ENCODE peak calls at places on chromosomes 2 and 18, in seven cellular contexts. T is AG10803, K is HCT116, F is body of pancreas, H is ovary, G is GM13977, W is A549. D is an unnamed sample.

GRCh38 chr2:24077535-24077877 is 1.4 kb upstream of the SF3B6 start:
- DNase-seq in T (no peak), K (no peak), F (no peak), H (no peak), G (no peak), W (no peak), D (peak)

GRCh38 chr2:241049739-241050623 is 51.6 kb downstream of the SNED1 start:
- DNase-seq in T (no peak), K (no peak), F (peak), H (peak), G (no peak), W (no peak), D (no peak)

GRCh38 chr18:61929881-61930640 is 37.3 kb upstream of the RNF152 start:
- DNase-seq in T (no peak), K (no peak), F (no peak), H (no peak), G (no peak), W (no peak), D (no peak)

GRCh38 chr2:25073914-25074313 is 32.0 kb downstream of the EFR3B start:
- DNase-seq in T (no peak), K (no peak), F (no peak), H (no peak), G (no peak), W (no peak), D (no peak)

GRCh38 chr2:241858206-241859016 is at the start of gene PDCD1:
- DNase-seq in T (no peak), K (no peak), F (peak), H (peak), G (peak), W (no peak), D (peak)

GRCh38 chr18:52439457-52439856 is 99.5 kb downstream of the DCC start:
- DNase-seq in T (no peak), K (no peak), F (no peak), H (no peak), G (no peak), W (peak), D (no peak)

GRCh38 chr2:32882911-32883810 is 63.6 kb upstream of the LTBP1 start:
- DNase-seq in T (peak), K (no peak), F (no peak), H (no peak), G (no peak), W (no peak), D (no peak)

GRCh38 chr2:17643031-17643615 is 102.6 kb downstream of the VSNL1 start:
- DNase-seq in T (peak), K (peak), F (peak), H (no peak), G (no peak), W (peak), D (peak)

GRCh38 chr2:128311755-128312341 is 6.8 kb downstream of the HS6ST1 start:
- DNase-seq in T (no peak), K (no peak), F (peak), H (no peak), G (no peak), W (no peak), D (no peak)

GRCh38 chr18:46609048-46609447 is 48.0 kb downstream of the LOXHD1 start:
- DNase-seq in T (no peak), K (no peak), F (no peak), H (no peak), G (no peak), W (no peak), D (no peak)

GRCh38 chr2:128602038-128602698 is 283.5 kb upstream of the HS6ST1 start:
- DNase-seq in T (no peak), K (no peak), F (no peak), H (no peak), G (no peak), W (no peak), D (no peak)

GRCh38 chr18:10419420-10420103 is 34.9 kb upstream of the APCDD1 start:
- DNase-seq in T (peak), K (no peak), F (no peak), H (no peak), G (no peak), W (no peak), D (no peak)

GRCh38 chr18:50737127-50737526 is 82.7 kb downstream of the MRO start:
- DNase-seq in T (no peak), K (no peak), F (no peak), H (no peak), G (no peak), W (no peak), D (no peak)

GRCh38 chr2:224072541-224073188 is 33.6 kb upstream of the SERPINE2 start:
- DNase-seq in T (peak), K (no peak), F (no peak), H (peak), G (no peak), W (no peak), D (no peak)

GRCh38 chr2:28580078-28580477 is 84.2 kb downstream of the PLB1 start:
- DNase-seq in T (no peak), K (no peak), F (no peak), H (no peak), G (no peak), W (no peak), D (no peak)

GRCh38 chr2:231877533-231878456 is 48.4 kb downstream of the NPPC start:
- DNase-seq in T (no peak), K (no peak), F (peak), H (no peak), G (no peak), W (peak), D (no peak)

GRCh38 chr2:70458661-70459060 is 95.0 kb downstream of the TGFA start:
- DNase-seq in T (no peak), K (no peak), F (no peak), H (no peak), G (no peak), W (no peak), D (no peak)

GRCh38 chr18:44921974-44922373 is 241.3 kb downstream of the SETBP1 start:
- DNase-seq in T (no peak), K (no peak), F (no peak), H (no peak), G (no peak), W (no peak), D (no peak)

GRCh38 chr2:35973737-35974132 is 381.8 kb upstream of the CRIM1 start:
- DNase-seq in T (no peak), K (no peak), F (peak), H (no peak), G (no peak), W (no peak), D (no peak)

GRCh38 chr2:220226076-220226475 is 598.6 kb downstream of the SLC4A3 start:
- DNase-seq in T (peak), K (no peak), F (no peak), H (no peak), G (no peak), W (no peak), D (no peak)

GRCh38 chr2:195818521-195818920 is 161.5 kb downstream of the SLC39A10 start:
- DNase-seq in T (no peak), K (no peak), F (no peak), H (no peak), G (no peak), W (no peak), D (no peak)

GRCh38 chr2:69143726-69144360 is 130.9 kb downstream of the ANTXR1 start:
- DNase-seq in T (peak), K (no peak), F (no peak), H (no peak), G (no peak), W (no peak), D (no peak)

DNA sequence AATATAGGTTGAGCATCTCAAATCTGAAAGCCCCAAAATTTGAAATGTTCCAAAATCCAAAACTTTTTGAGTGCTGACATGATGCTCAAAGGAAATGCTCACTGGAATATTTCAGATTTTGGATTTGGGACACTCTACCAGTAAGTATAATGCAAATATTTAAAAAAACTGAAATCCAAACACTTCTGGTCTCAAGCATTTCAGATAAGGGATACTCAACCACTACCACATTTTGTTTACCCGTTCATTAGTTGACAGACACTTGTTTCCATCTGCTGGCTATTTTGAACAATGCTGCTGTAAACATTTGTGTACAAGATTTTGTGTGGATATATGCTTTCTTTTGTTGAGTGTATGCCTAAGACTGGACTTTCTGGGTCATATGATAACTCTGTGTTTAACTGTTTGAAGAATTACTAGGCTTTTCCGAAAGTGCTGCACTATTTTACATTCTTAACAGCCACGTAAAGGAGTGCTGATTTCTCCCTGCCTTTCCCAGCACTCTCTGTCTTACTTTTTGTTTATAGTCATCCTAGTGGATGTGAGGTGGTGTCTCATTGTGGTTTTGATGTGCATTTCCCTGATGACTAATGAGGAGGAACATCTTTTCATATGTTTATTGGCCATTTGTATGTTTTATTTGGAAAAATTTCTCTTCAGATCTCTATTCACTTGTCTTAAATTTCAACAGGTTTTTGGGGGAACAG is 19.5 kb upstream of the DCDC2C start:
- DNase-seq in T (no peak), K (no peak), F (no peak), H (no peak), G (no peak), W (no peak), D (no peak)
- TF ChIP-seq CTCF in T (no peak), K (no peak), F (no peak), H (no peak), G (no peak), W (no peak), D (no peak)

GRCh38 chr2:235146871-235147565 is 195.2 kb downstream of the SH3BP4 start:
- DNase-seq in T (no peak), K (no peak), F (no peak), H (no peak), G (no peak), W (no peak), D (no peak)
- TF ChIP-seq CTCF in T (no peak), K (no peak), F (no peak), H (no peak), G (no peak), W (no peak), D (no peak)

DNA sequence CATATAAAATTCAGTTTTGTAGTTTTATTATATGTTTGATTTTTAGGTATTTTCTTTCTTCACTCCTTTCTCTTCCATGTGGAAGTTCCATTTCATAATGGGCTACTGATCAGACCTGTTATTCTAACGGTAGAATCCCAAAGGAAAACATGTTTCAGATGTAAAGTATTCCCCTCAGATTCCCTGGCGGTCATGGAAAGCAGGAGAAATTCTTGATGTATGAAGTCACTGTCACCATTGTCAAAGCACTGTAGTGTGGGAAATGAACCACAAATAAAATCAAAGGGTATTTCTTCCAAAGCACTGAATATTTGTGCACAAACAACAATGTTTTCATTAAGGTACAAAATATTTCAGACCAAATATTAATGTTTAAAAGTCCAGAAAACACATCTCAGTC is 237.3 kb upstream of the KLHL14 start:
- DNase-seq in T (no peak), K (no peak), F (no peak), H (no peak), G (no peak), W (no peak), D (no peak)
- TF ChIP-seq CTCF in T (no peak), K (no peak), F (no peak), H (no peak), G (no peak), W (no peak), D (no peak)

DNA sequence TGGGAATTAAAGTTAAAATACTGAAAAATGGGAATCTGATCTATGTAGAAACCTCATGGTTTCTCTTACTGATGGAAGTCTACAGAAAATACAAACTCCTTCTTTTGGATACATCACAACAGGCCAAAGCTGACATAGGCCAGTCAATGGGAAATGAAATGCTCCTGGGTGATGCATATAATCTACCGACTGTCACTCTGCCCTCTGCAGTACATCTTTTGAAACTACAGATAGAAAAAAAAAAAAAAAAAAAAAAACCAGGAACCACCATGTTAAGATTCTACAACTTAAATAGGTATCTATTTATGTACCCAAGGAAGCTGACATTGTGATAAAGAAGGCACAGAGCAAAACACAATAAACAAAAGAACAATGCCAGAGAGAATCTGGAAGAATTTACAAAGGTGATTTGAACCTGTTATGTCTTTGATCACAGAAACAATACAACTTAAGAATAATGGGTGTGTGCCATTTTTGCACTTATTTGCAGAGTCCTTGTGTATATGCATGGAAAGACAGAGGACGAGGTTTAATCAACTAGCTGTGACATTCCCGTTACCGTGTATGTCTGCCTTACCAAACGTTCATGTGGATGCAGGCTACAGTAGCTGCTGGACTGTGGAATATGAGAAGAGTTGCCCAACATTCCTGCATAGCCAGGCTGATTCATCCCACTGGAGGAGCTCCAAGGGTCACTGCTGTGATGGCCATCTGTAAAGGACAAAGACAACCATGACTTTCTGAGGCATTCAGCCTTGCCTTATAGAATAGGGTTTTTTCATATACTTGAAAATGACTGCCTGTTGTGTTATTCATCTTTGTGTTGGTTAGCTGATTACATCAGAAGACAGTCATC is 312.7 kb downstream of the TCF4 start:
- DNase-seq in T (peak), K (no peak), F (no peak), H (no peak), G (no peak), W (peak), D (no peak)
- TF ChIP-seq CTCF in T (peak), K (peak), F (peak), H (no peak), G (peak), W (no peak), D (peak)

DNA sequence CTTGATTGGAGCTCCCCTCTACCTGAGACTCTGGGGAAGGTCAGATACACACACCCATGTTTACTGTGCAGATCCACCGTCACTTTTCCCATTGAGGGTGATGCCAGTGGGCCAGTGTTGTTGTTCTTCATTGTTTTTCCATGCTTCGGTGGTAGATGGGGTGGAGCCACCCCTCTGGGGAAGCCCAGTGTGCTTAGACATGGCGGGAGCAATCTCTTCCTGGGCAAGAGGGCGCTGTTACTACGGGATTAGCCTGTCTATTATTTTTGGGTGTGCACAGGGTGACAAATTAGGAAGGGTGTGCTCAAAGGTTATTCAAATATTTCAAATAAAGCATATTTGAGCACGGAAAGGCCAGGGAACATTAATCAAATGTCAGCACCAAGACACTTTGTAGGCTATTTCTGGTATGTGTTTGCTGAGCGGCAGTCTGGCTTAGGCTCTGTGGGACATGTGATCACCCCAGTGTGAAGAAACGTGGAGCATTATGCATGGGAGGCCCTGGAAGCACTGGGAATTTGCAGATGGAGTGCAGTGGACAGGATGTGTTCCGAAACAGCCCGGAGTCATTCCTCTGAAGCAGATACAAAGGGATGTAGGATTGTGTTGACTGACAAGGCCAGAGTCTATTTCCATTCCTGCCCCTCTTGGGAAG is 34.8 kb upstream of the SMIM21 start:
- DNase-seq in T (no peak), K (no peak), F (no peak), H (no peak), G (no peak), W (no peak), D (no peak)
- TF ChIP-seq CTCF in T (no peak), K (no peak), F (no peak), H (no peak), G (no peak), W (no peak), D (no peak)

GRCh38 chr18:71426441-71426840 is 1117.7 kb downstream of the CBLN2 start:
- DNase-seq in T (no peak), K (no peak), F (no peak), H (no peak), G (no peak), W (no peak), D (no peak)
- TF ChIP-seq CTCF in T (no peak), K (no peak), F (no peak), H (no peak), G (no peak), W (no peak), D (peak)

GRCh38 chr2:200263279-200263678 is 43.2 kb upstream of the SPATS2L start:
- DNase-seq in T (no peak), K (no peak), F (no peak), H (no peak), G (no peak), W (no peak), D (no peak)
- TF ChIP-seq CTCF in T (no peak), K (no peak), F (no peak), H (no peak), G (no peak), W (no peak), D (no peak)